ENCODE peak calls at places on chromosomes 3 and 15, in four cellular contexts. Z, C, J and Y are unnamed samples.

GRCh38 chr15:57375827-57376694 is at the start of gene CGNL1:
- DNase-seq in Z (peak), C (peak), J (peak), Y (no peak)

GRCh38 chr15:67379530-67379929 is 124.9 kb downstream of the IQCH start:
- DNase-seq in Z (no peak), C (no peak), J (no peak), Y (no peak)

GRCh38 chr3:50268703-50269451 is at the start of gene SEMA3B:
- DNase-seq in Z (peak), C (peak), J (peak), Y (no peak)

GRCh38 chr15:65085207-65085753 is 8.7 kb downstream of the KBTBD13 start:
- DNase-seq in Z (no peak), C (peak), J (no peak), Y (no peak)

GRCh38 chr3:71397046-71397445 is 186.5 kb downstream of the FOXP1 start:
- DNase-seq in Z (peak), C (no peak), J (peak), Y (no peak)

GRCh38 chr3:169365993-169366915 is 297.3 kb downstream of the MECOM start:
- DNase-seq in Z (no peak), C (no peak), J (no peak), Y (no peak)

GRCh38 chr3:188697127-188697526 is 474.6 kb upstream of the TPRG1 start:
- DNase-seq in Z (no peak), C (no peak), J (no peak), Y (no peak)

GRCh38 chr15:87597346-87598052 is 659.0 kb downstream of the NTRK3 start:
- DNase-seq in Z (no peak), C (no peak), J (no peak), Y (no peak)

GRCh38 chr3:187012609-187013051 is 82.3 kb downstream of the ST6GAL1 start:
- DNase-seq in Z (no peak), C (peak), J (no peak), Y (no peak)

GRCh38 chr3:13574798-13575451 is 26.0 kb downstream of the FBLN2 start:
- DNase-seq in Z (peak), C (no peak), J (peak), Y (no peak)

GRCh38 chr3:52506266-52506966 is 11.3 kb downstream of the STAB1 start:
- DNase-seq in Z (no peak), C (no peak), J (no peak), Y (no peak)

GRCh38 chr3:139532996-139533395 is 6.5 kb downstream of the RBP1 start:
- DNase-seq in Z (no peak), C (no peak), J (no peak), Y (no peak)

GRCh38 chr3:175149675-175150074 is 290.5 kb downstream of the NAALADL2 start:
- DNase-seq in Z (no peak), C (peak), J (no peak), Y (peak)

GRCh38 chr3:79005084-79005483 is 762.7 kb downstream of the ROBO1 start:
- DNase-seq in Z (peak), C (no peak), J (peak), Y (peak)

GRCh38 chr15:41870689-41871081 is 23.2 kb downstream of the SPTBN5 start:
- DNase-seq in Z (peak), C (no peak), J (no peak), Y (peak)

GRCh38 chr3:149559525-149559924 is 85.0 kb downstream of the TM4SF4 start:
- DNase-seq in Z (no peak), C (no peak), J (no peak), Y (no peak)

DNA sequence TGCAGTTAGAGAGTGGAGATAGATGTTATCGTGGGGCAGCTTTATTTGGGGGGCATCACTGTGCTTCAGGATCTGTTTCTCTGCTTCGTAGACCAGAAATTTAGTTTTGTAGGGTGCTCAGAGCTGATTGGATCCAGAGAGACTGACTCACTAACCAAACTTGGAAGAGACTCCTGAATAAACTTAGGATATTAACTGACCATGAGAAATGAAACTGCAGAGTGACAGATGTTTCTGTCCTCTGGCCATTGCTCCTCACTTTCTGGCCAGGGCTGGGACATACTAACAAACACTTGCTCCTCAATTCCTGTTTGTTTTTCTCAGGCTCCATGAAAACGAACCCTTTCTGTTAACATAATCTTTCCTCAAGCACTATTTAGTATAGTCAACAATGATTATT is 4.3 kb downstream of the ZNF592 start:
- DNase-seq in Z (peak), C (no peak), J (peak), Y (no peak)
- H3K4me3 ChIP-seq in Z (no peak), C (no peak), J (peak), Y (no peak)

DNA sequence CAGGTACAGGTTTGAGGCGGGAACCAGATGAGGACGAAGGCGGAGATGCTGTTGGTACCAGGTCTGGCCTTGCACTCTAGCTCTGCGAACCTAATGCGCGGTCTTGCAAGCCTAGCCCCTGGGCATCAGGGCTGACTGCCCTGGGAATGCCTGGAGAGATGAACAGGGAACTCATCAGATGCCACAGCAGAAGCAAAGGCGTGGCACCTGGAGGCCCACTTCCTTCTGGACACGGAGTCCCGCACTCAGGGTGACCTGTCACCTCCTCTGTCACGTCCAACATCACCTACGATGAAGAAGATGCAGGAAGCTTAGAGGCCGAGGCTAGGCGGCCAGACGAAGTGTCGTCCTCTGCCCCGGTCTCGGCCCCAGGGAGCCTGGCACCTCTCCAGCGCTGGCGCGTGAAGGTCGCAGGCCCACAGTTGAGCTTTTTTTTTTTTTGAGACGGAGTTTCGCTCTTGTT is 9.4 kb downstream of the RPLP1 start:
- DNase-seq in Z (no peak), C (peak), J (no peak), Y (no peak)
- H3K4me3 ChIP-seq in Z (peak), C (peak), J (peak), Y (peak)

GRCh38 chr3:134356411-134357040 is 17.7 kb downstream of the AMOTL2 start:
- DNase-seq in Z (no peak), C (peak), J (no peak), Y (no peak)

GRCh38 chr3:134359121-134360010 is 14.9 kb downstream of the AMOTL2 start:
- DNase-seq in Z (no peak), C (peak), J (peak), Y (no peak)

GRCh38 chr3:134357914-134358811 is 16.1 kb downstream of the AMOTL2 start:
- DNase-seq in Z (peak), C (peak), J (peak), Y (peak)

GRCh38 chr3:134355416-134355815 is 18.8 kb downstream of the AMOTL2 start:
- DNase-seq in Z (no peak), C (peak), J (peak), Y (no peak)

GRCh38 chr3:134357261-134357913 is 16.9 kb downstream of the AMOTL2 start:
- DNase-seq in Z (peak), C (peak), J (peak), Y (no peak)
- H3K4me3 ChIP-seq in Z (no peak), C (peak), J (peak), Y (no peak)

GRCh38 chr3:23442598-23443383 is 239.7 kb downstream of the UBE2E2 start:
- DNase-seq in Z (peak), C (no peak), J (peak), Y (peak)

GRCh38 chr3:23438657-23439056 is 235.5 kb downstream of the UBE2E2 start:
- DNase-seq in Z (no peak), C (no peak), J (no peak), Y (no peak)

GRCh38 chr3:23439080-23439479 is 236.0 kb downstream of the UBE2E2 start:
- DNase-seq in Z (no peak), C (no peak), J (no peak), Y (no peak)

GRCh38 chr3:23444386-23444785 is 241.3 kb downstream of the UBE2E2 start:
- DNase-seq in Z (no peak), C (no peak), J (no peak), Y (no peak)

GRCh38 chr3:23440416-23441294 is 237.5 kb downstream of the UBE2E2 start:
- DNase-seq in Z (no peak), C (no peak), J (no peak), Y (no peak)
- H3K4me3 ChIP-seq in Z (no peak), C (no peak), J (no peak), Y (no peak)